ENCODE peak calls at places on chromosome 7, in ten cellular contexts. F, T, E, W, H, I, R, K, M and D are unnamed samples.
A peak's percentile ranks its signal among the peaks of the same experiment; 100 is the strongest.

GRCh38 chr7:4162845-4163564 is 519.1 kb upstream of the FOXK1 start:
- DNase-seq in M (no peak), R (no peak), K (no peak), E (no peak), T (peak; percentile 46), W (no peak), H (no peak), F (no peak), I (no peak), D (no peak)

GRCh38 chr7:21946228-21946709 is 570 bp upstream of the CDCA7L start:
- DNase-seq in K (no peak), T (no peak), R (no peak), M (no peak), I (no peak), E (no peak), W (no peak), H (no peak), F (no peak), D (no peak)

GRCh38 chr7:141468341-141468740 is 82.9 kb upstream of the AGK start:
- DNase-seq in K (no peak), M (no peak), T (no peak), I (no peak), W (no peak), H (no peak), E (no peak), F (no peak), R (no peak), D (no peak)

GRCh38 chr7:77459311-77459726 is 43.2 kb upstream of the GSAP start:
- DNase-seq in K (no peak), E (no peak), H (no peak), I (no peak), M (no peak), R (no peak), W (no peak), F (no peak), T (no peak), D (no peak)

GRCh38 chr7:8211725-8212096 is 50.3 kb downstream of the ICA1 start:
- DNase-seq in M (no peak), H (no peak), E (no peak), W (no peak), T (no peak), R (no peak), F (no peak), K (no peak), I (no peak), D (no peak)

GRCh38 chr7:138755331-138755747 is 42.5 kb upstream of the TMEM213 start:
- DNase-seq in M (no peak), W (no peak), T (no peak), E (no peak), H (no peak), I (no peak), F (no peak), R (peak; percentile 48), K (no peak), D (no peak)

GRCh38 chr7:144738708-144739314 is 97.0 kb downstream of the TPK1 start:
- DNase-seq in R (peak; percentile 38), M (no peak), W (no peak), K (no peak), T (no peak), F (no peak), H (no peak), I (peak; percentile 16), E (no peak), D (no peak)

GRCh38 chr7:1662101-1662500 is 8.0 kb upstream of the ELFN1 start:
- DNase-seq in T (no peak), I (no peak), F (no peak), K (no peak), R (no peak), H (no peak), W (no peak), E (peak; percentile 3), M (no peak), D (no peak)

GRCh38 chr7:42110333-42110732 is 126.7 kb downstream of the GLI3 start:
- DNase-seq in R (no peak), H (no peak), I (no peak), K (no peak), T (no peak), F (no peak), M (no peak), E (no peak), W (no peak), D (no peak)

GRCh38 chr7:30804078-30804661 is 33.0 kb downstream of the MINDY4 start:
- DNase-seq in T (no peak), E (no peak), W (no peak), R (no peak), I (peak; percentile 80), H (no peak), F (peak; percentile 88), M (no peak), K (peak; percentile 83), D (peak; percentile 62)

GRCh38 chr7:49443515-49443914 is 329.9 kb upstream of the VWC2 start:
- DNase-seq in R (no peak), E (no peak), H (no peak), M (no peak), K (no peak), T (no peak), I (no peak), F (no peak), W (no peak), D (no peak)

GRCh38 chr7:142887282-142888015 is 1.9 kb upstream of the TRPV6 start:
- DNase-seq in W (no peak), R (no peak), M (no peak), H (no peak), E (peak; percentile 2), K (no peak), I (no peak), T (no peak), F (no peak), D (no peak)

GRCh38 chr7:157760004-157760730 is 423.4 kb downstream of the DNAJB6 start:
- DNase-seq in F (no peak), I (no peak), R (peak; percentile 39), M (no peak), W (no peak), H (no peak), T (no peak), E (no peak), K (no peak), D (no peak)

GRCh38 chr7:106736123-106736507 is 75.2 kb upstream of the CCDC71L start:
- DNase-seq in M (no peak), F (no peak), T (no peak), E (no peak), R (no peak), I (no peak), W (no peak), K (no peak), H (no peak), D (no peak)

GRCh38 chr7:106737202-106737562 is 76.2 kb upstream of the CCDC71L start:
- DNase-seq in M (no peak), I (peak; percentile 35), E (no peak), T (no peak), W (no peak), R (no peak), H (no peak), F (peak; percentile 41), K (no peak), D (no peak)

GRCh38 chr7:106732045-106732444 is 71.1 kb upstream of the CCDC71L start:
- DNase-seq in M (no peak), E (no peak), I (no peak), K (no peak), F (no peak), R (no peak), H (no peak), W (no peak), T (no peak), D (no peak)

GRCh38 chr7:106735637-106736036 is 74.7 kb upstream of the CCDC71L start:
- DNase-seq in T (no peak), F (no peak), E (no peak), M (no peak), I (no peak), H (no peak), K (no peak), W (no peak), R (no peak), D (no peak)

DNA sequence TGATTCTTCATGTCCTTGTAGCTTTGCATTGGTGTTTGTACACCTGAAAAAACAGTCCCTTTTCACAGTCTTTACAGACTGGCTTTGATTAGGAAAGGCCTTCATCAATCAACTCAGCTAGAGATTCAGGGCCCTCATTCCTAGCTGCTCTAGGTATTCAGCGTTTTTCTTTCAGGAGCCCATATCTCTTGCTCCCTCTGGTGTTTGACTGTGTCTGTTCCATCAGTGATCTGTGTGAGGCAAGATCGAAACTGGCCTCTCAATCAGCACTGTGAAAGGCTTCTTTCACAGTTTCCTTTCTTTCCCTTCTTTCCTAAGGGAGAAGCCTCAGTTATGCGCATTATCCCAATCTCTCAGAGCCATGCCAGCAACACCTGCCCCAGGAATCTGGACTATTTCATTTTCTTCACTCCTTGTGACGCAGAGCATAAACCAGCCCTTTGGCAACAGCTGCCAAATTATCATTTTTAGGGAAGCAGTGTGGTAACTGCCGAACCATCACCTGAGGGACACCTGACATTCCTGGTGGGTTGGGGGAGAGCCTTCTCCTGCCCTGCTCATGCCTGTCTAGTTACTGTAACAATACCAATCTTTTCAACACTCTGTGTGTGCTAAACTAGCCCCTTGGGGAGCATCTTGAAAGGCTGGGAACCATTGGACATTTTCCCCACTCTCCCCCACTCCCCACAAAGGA is 75.7 kb upstream of the CCDC71L start:
- DNase-seq in I (peak; percentile 75), K (peak; percentile 56), W (peak; percentile 41), F (peak; percentile 75), M (peak; percentile 15), T (no peak), H (peak; percentile 27), R (peak; percentile 73), E (no peak), D (peak; percentile 61)
- TF ChIP-seq CTCF in I (peak; percentile 89), K (peak; percentile 82), W (peak; percentile 56), F (peak; percentile 84), M (peak; percentile 61), T (peak; percentile 75), H (peak; percentile 66), R (peak; percentile 64), E (peak; percentile 35), D (peak; percentile 82)

DNA sequence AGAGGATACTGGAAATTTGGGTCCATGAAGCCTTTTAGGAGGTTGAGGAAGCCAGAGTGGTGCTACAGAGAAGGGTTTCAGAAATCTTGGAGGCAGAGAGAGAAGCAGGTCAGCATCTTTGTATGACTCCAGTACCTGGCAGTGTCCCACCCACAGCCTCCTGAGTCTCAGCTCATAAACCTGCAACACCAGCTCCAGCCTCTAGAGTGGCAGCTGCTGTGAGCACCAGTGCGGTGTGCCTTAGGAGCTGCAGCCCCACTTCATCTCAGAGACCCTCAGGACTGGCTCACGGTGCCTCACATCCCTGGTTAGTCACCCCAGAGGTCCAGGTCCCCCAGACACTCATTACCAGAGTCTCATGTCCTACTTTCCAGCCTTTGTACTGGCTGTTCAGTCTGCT is 84.8 kb upstream of the PRKAR2B start:
- DNase-seq in W (no peak), E (no peak), I (no peak), T (no peak), K (no peak), H (no peak), F (no peak), R (peak; percentile 47), M (peak; percentile 15), D (no peak)
- TF ChIP-seq CTCF in W (no peak), E (no peak), I (peak; percentile 9), T (peak; percentile 10), K (no peak), H (no peak), F (no peak), R (peak; percentile 43), M (peak; percentile 50), D (no peak)

GRCh38 chr7:119320316-119320715 is 952.7 kb upstream of the KCND2 start:
- DNase-seq in K (no peak), H (no peak), E (no peak), F (no peak), W (no peak), I (peak; percentile 48), M (no peak), T (no peak), R (no peak), D (no peak)
- TF ChIP-seq CTCF in K (no peak), H (no peak), E (no peak), F (no peak), W (no peak), I (no peak), M (no peak), T (no peak), R (no peak), D (no peak)

GRCh38 chr7:113464096-113464855 is 345.9 kb upstream of the SMIM30 start:
- DNase-seq in M (no peak), I (no peak), T (no peak), H (no peak), R (no peak), E (no peak), W (no peak), K (no peak), F (no peak), D (no peak)
- TF ChIP-seq CTCF in M (no peak), I (no peak), T (no peak), H (no peak), R (no peak), E (no peak), W (no peak), K (no peak), F (no peak), D (no peak)